ENCODE peak calls at places on chromosomes 5 and 9, in ten cellular contexts. V is RWPE1; K is foreskin fibroblast; J is CD8-positive, alpha-beta T cell; X is PC-3; G is SK-N-SH; Q is fibroblast of the aortic adventitia; U is cardiac fibroblast; Y is hepatocyte; W is fibroblast of pulmonary artery. F is an unnamed sample.
A peak's percentile ranks its signal among the peaks of the same experiment; 100 is the strongest.

GRCh38 chr5:173327084-173327947 is 898 bp downstream of the STC2 start:
- DNase-seq in V (peak; percentile 59), K (peak; percentile 80), J (no peak), X (no peak), G (peak; percentile 63), Q (peak; percentile 68), U (peak; percentile 67), Y (peak; percentile 52), W (peak; percentile 77), F (no peak)

GRCh38 chr5:132094393-132095076 is 20.9 kb downstream of the CSF2 start:
- DNase-seq in V (peak; percentile 93), K (peak; percentile 94), J (no peak), X (peak; percentile 95), G (no peak), Q (peak; percentile 88), U (peak; percentile 99), Y (peak; percentile 67), W (peak; percentile 85), F (no peak)

GRCh38 chr5:15798006-15798405 is 298.0 kb downstream of the FBXL7 start:
- DNase-seq in V (no peak), K (no peak), J (no peak), X (no peak), G (no peak), Q (peak; percentile 66), U (peak; percentile 22), Y (no peak), W (peak; percentile 61), F (peak; percentile 42)

GRCh38 chr9:21336467-21336866 is 1.3 kb upstream of the KLHL9 start:
- DNase-seq in V (no peak), K (no peak), J (no peak), X (peak; percentile 14), G (no peak), Q (no peak), U (no peak), Y (no peak), W (no peak), F (no peak)

GRCh38 chr5:23571059-23571458 is 63.6 kb downstream of the PRDM9 start:
- DNase-seq in V (no peak), K (no peak), J (no peak), X (no peak), G (no peak), Q (no peak), U (no peak), Y (no peak), W (no peak), F (no peak)

GRCh38 chr5:168557389-168557788 is 21.8 kb downstream of the PANK3 start:
- DNase-seq in V (no peak), K (no peak), J (no peak), X (no peak), G (no peak), Q (no peak), U (no peak), Y (no peak), W (no peak), F (no peak)

GRCh38 chr5:125274938-125275759 is 528.7 kb upstream of the ZNF608 start:
- DNase-seq in V (no peak), K (no peak), J (no peak), X (peak; percentile 8), G (no peak), Q (peak; percentile 51), U (no peak), Y (no peak), W (peak; percentile 14), F (no peak)

GRCh38 chr9:78245401-78245800 is 9.5 kb downstream of the CEP78 start:
- DNase-seq in V (no peak), K (no peak), J (no peak), X (no peak), G (no peak), Q (no peak), U (no peak), Y (no peak), W (no peak), F (no peak)

GRCh38 chr5:93058309-93058708 is 522.7 kb downstream of the NR2F1-AS1 start:
- DNase-seq in V (no peak), K (peak; percentile 92), J (no peak), X (peak; percentile 81), G (no peak), Q (peak; percentile 70), U (peak; percentile 78), Y (no peak), W (peak; percentile 65), F (no peak)

GRCh38 chr5:150361301-150361700 is 3.8 kb downstream of the TCOF1 start:
- DNase-seq in V (no peak), K (no peak), J (no peak), X (no peak), G (no peak), Q (no peak), U (no peak), Y (no peak), W (no peak), F (no peak)

GRCh38 chr9:137309368-137310189 is 7.5 kb upstream of the NRARP start:
- DNase-seq in V (no peak), K (no peak), J (no peak), X (no peak), G (peak; percentile 32), Q (no peak), U (no peak), Y (no peak), W (no peak), F (no peak)

GRCh38 chr5:14400085-14400484 is 181.5 kb upstream of the OTULINL start:
- DNase-seq in V (no peak), K (peak; percentile 63), J (no peak), X (peak; percentile 51), G (peak; percentile 53), Q (peak; percentile 77), U (peak; percentile 85), Y (no peak), W (peak; percentile 59), F (no peak)

GRCh38 chr9:121654497-121655140 is 3.2 kb downstream of the DAB2IP start:
- DNase-seq in V (no peak), K (no peak), J (no peak), X (no peak), G (no peak), Q (no peak), U (no peak), Y (no peak), W (no peak), F (no peak)

DNA sequence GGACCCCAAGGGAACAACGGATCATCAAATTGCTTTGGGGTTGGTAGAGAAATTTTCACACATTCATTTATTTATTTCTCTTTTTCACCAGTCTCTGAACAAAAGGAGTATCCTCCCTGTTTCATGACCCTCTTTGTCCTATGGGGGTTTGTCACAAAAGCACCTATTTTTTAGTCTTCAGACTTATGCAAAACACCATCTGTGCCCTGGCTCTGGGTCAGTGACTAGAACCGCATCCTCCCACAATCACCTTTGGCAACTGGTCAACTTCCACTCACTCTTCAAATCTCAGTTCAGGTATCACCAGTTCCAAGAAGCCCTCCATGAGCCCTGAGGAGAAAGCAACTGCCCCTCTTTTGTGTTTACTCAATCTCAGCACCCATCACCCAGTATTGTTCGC is 395.7 kb downstream of the CDK5RAP2 start:
- DNase-seq in V (no peak), K (no peak), J (no peak), X (no peak), G (no peak), Q (no peak), U (no peak), Y (no peak), W (no peak), F (no peak)
- TF ChIP-seq CTCF in V (no peak), K (no peak), J (no peak), X (no peak), G (no peak), Q (no peak), U (no peak), Y (no peak), W (no peak), F (no peak)

GRCh38 chr5:53917095-53917494 is 356.7 kb downstream of the NDUFS4 start:
- DNase-seq in V (peak; percentile 55), K (peak; percentile 71), J (no peak), X (peak; percentile 25), G (no peak), Q (peak; percentile 71), U (peak; percentile 27), Y (no peak), W (peak; percentile 37), F (no peak)
- TF ChIP-seq CTCF in V (no peak), K (peak; percentile 49), J (no peak), X (peak; percentile 44), G (peak; percentile 60), Q (peak; percentile 56), U (no peak), Y (no peak), W (peak; percentile 23), F (no peak)

GRCh38 chr9:71249729-71250317 is 128.4 kb upstream of the TRPM3 start:
- DNase-seq in V (peak; percentile 75), K (peak; percentile 80), J (no peak), X (peak; percentile 74), G (peak; percentile 33), Q (peak; percentile 86), U (peak; percentile 83), Y (peak; percentile 78), W (peak; percentile 85), F (peak; percentile 46)
- TF ChIP-seq CTCF in V (peak; percentile 83), K (peak; percentile 77), J (no peak), X (peak; percentile 84), G (peak; percentile 87), Q (peak; percentile 83), U (peak; percentile 77), Y (peak; percentile 95), W (peak; percentile 95), F (peak; percentile 69)

GRCh38 chr5:179275381-179275878 is 69.8 kb downstream of the ADAMTS2 start:
- DNase-seq in V (no peak), K (no peak), J (no peak), X (no peak), G (no peak), Q (no peak), U (no peak), Y (no peak), W (no peak), F (no peak)

GRCh38 chr5:179278119-179278518 is 67.1 kb downstream of the ADAMTS2 start:
- DNase-seq in V (no peak), K (peak; percentile 67), J (no peak), X (no peak), G (peak; percentile 69), Q (no peak), U (no peak), Y (no peak), W (no peak), F (no peak)

GRCh38 chr5:179275941-179276837 is 69.1 kb downstream of the ADAMTS2 start:
- DNase-seq in V (no peak), K (peak; percentile 99), J (no peak), X (no peak), G (no peak), Q (peak; percentile 95), U (peak; percentile 98), Y (peak; percentile 74), W (peak; percentile 97), F (no peak)

GRCh38 chr5:179278546-179278945 is 66.7 kb downstream of the ADAMTS2 start:
- DNase-seq in V (no peak), K (no peak), J (no peak), X (no peak), G (no peak), Q (no peak), U (no peak), Y (no peak), W (no peak), F (no peak)

DNA sequence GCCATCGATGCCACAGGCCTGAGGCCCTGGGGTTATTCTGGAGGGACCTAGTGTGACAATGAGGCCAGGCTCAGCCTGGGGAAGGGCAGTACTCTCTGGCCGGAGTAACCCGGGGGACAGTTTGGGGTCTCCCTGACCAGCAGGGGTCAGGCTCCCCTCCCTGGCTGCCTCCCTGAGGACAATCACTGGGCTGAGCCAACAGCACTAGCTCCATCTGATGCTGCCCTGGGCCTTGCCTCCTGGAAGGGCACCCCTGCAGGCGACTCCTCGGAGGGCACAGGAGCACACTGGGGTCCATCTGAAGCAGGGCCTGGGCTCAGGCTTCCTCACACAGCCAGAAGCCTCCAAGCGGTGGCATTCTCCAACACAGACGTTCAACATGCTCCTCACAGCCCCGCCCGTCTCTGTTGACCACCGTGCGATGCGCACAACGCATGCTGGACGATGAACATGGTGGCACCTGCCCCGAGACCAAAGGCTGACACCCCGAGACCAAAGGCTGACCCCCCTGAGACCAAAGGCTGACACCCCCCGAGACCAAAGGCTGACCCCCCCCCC is 68.3 kb downstream of the ADAMTS2 start:
- DNase-seq in V (no peak), K (no peak), J (no peak), X (no peak), G (peak; percentile 72), Q (no peak), U (no peak), Y (no peak), W (no peak), F (no peak)
- TF ChIP-seq CTCF in V (no peak), K (no peak), J (no peak), X (no peak), G (no peak), Q (peak; percentile 25), U (peak; percentile 23), Y (peak; percentile 4), W (no peak), F (no peak)